ENCODE peak calls at places on chromosomes 12 and 14, in four cellular contexts. F is hippocampal formation; R is BE2C; U is CD8-positive, alpha-beta memory T cell. K is an unnamed sample.

GRCh38 chr12:618626-619025 is 44.6 kb downstream of the NINJ2 start:
- DNase-seq in F (no peak), U (no peak), R (no peak), K (no peak)

GRCh38 chr14:55000381-55000780 is 26.5 kb downstream of the WDHD1 start:
- DNase-seq in F (no peak), R (no peak), U (no peak), K (no peak)

GRCh38 chr14:102592969-102593840 is 756 bp downstream of the RCOR1 start:
- DNase-seq in F (no peak), U (peak; percentile 39), R (peak; percentile 68), K (peak; percentile 40)

GRCh38 chr12:54932691-54933090 is 51.9 kb downstream of the TESPA1 start:
- DNase-seq in R (peak; percentile 40), U (no peak), F (no peak), K (no peak)

GRCh38 chr12:93829073-93829472 is 151.9 kb downstream of the CRADD start:
- DNase-seq in U (no peak), F (no peak), R (peak; percentile 30), K (no peak)

GRCh38 chr14:101112351-101113107 is 209.0 kb upstream of the RTL1 start:
- DNase-seq in U (no peak), F (no peak), R (no peak), K (no peak)

GRCh38 chr12:121128908-121129704 is 3.6 kb upstream of the P2RX7 start:
- DNase-seq in R (peak; percentile 75), U (peak; percentile 64), F (peak; percentile 98), K (peak; percentile 84)

GRCh38 chr12:108009442-108009841 is 119.6 kb upstream of the WSCD2 start:
- DNase-seq in R (no peak), F (no peak), U (no peak), K (no peak)

GRCh38 chr12:122825773-122826724 is 9.2 kb upstream of the HIP1R start:
- DNase-seq in R (no peak), U (no peak), F (no peak), K (no peak)

GRCh38 chr14:67697006-67697405 is 1.4 kb upstream of the RDH11 start:
- DNase-seq in R (no peak), U (no peak), F (no peak), K (no peak)

GRCh38 chr14:70189678-70190077 is 927 bp upstream of the SLC8A3 start:
- DNase-seq in R (no peak), U (no peak), F (no peak), K (no peak)

GRCh38 chr12:68207276-68207675 is 18.3 kb downstream of the IL26 start:
- DNase-seq in U (no peak), R (no peak), F (no peak), K (no peak)

GRCh38 chr12:11482955-11483354 is 87.6 kb upstream of the PRB2 start:
- DNase-seq in R (no peak), F (no peak), U (no peak), K (no peak)

GRCh38 chr12:89101440-89101839 is 250.9 kb downstream of the DUSP6 start:
- DNase-seq in R (no peak), F (no peak), U (no peak), K (no peak)

GRCh38 chr12:12442548-12443071 is 85.7 kb downstream of the BORCS5 start:
- DNase-seq in U (no peak), R (no peak), F (no peak), K (no peak)

GRCh38 chr12:94721173-94721572 is 70.8 kb upstream of the TMCC3 start:
- DNase-seq in F (no peak), R (no peak), U (no peak), K (no peak)

GRCh38 chr12:65673732-65674131 is 150.6 kb upstream of the HMGA2 start:
- DNase-seq in F (no peak), R (no peak), U (no peak), K (no peak)

GRCh38 chr12:78121969-78122610 is 291.4 kb downstream of the NAV3 start:
- DNase-seq in U (no peak), F (no peak), R (no peak), K (no peak)